ENCODE peak calls at places on chromosome 1, in five cellular contexts. Y is HepG2, G is HEK293T, U is H1, R is NT2/D1. O is an unnamed sample.

GRCh38 chr1:1181129-1181937 is 7.7 kb downstream of the TTLL10 start:
- DNase-seq in Y (no peak), G (no peak), U (no peak), R (no peak), O (no peak)

GRCh38 chr1:117059334-117059677 is 820 bp upstream of the TTF2 start:
- DNase-seq in Y (peak), G (peak), U (no peak), R (no peak), O (peak)

GRCh38 chr1:201391651-201392511 is 7.2 kb downstream of the LAD1 start:
- DNase-seq in Y (no peak), G (no peak), U (no peak), R (no peak), O (no peak)

GRCh38 chr1:219441884-219442283 is 171.0 kb downstream of the ZC3H11B start:
- DNase-seq in Y (no peak), G (no peak), U (no peak), R (no peak), O (no peak)

GRCh38 chr1:72827285-72827684 is 544.9 kb upstream of the NEGR1 start:
- DNase-seq in Y (no peak), G (no peak), U (no peak), R (no peak), O (no peak)

GRCh38 chr1:113545210-113545609 is 154.9 kb downstream of the MAGI3 start:
- DNase-seq in Y (no peak), G (no peak), U (no peak), R (no peak), O (no peak)

GRCh38 chr1:14661220-14661619 is 62.7 kb downstream of the KAZN start:
- DNase-seq in Y (no peak), G (no peak), U (no peak), R (no peak), O (no peak)

GRCh38 chr1:178530520-178530919 is 17.6 kb downstream of the TEX35 start:
- DNase-seq in Y (no peak), G (no peak), U (no peak), R (no peak), O (no peak)

GRCh38 chr1:81391100-81391828 is 409.5 kb upstream of the ADGRL2 start:
- DNase-seq in Y (peak), G (no peak), U (no peak), R (no peak), O (no peak)

GRCh38 chr1:208167229-208167869 is 76.8 kb downstream of the PLXNA2 start:
- DNase-seq in Y (no peak), G (no peak), U (no peak), R (no peak), O (no peak)

GRCh38 chr1:159889821-159890252 is 10.1 kb downstream of the CFAP45 start:
- DNase-seq in Y (no peak), G (no peak), U (no peak), R (no peak), O (peak)

GRCh38 chr1:165837838-165838364 is 10.5 kb downstream of the UCK2 start:
- DNase-seq in Y (no peak), G (no peak), U (no peak), R (no peak), O (no peak)
- TF ChIP-seq SUZ12 in Y (no peak), G (no peak), U (no peak), R (no peak), O (no peak)

GRCh38 chr1:225651872-225652725 is 824 bp downstream of the ENAH start:
- DNase-seq in Y (peak), G (peak), U (peak), R (peak), O (no peak)
- TF ChIP-seq SUZ12 in Y (no peak), G (no peak), U (no peak), R (no peak), O (no peak)

GRCh38 chr1:111602974-111603373 is 16.6 kb upstream of the RAP1A start:
- DNase-seq in Y (no peak), G (no peak), U (no peak), R (no peak), O (no peak)
- TF ChIP-seq SUZ12 in Y (no peak), G (no peak), U (no peak), R (no peak), O (no peak)

GRCh38 chr1:18811733-18812132 is 47.7 kb downstream of the TAS1R2 start:
- DNase-seq in Y (no peak), G (no peak), U (no peak), R (no peak), O (no peak)
- TF ChIP-seq SUZ12 in Y (no peak), G (no peak), U (no peak), R (no peak), O (no peak)

DNA sequence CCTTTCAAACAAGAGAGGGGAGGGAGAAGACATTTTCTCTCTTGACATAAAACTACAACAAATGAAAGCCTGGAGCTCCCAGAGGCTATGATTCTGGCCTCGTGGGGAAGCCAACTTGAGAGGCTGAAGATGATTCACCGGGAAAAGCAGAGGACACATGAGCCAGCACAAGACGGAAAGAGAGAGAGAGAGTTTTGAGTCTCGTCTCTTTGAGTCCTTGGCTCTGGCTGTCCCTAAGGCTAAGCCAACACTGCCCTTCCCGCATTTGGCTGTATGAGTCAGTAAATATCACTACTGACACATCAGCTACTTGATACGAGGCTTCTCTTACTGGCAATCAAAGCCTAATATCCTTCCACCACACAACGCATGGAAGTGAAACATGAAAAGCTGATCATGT is 95.5 kb downstream of the GRIK3 start:
- DNase-seq in Y (no peak), G (no peak), U (no peak), R (no peak), O (no peak)
- TF ChIP-seq SUZ12 in Y (no peak), G (no peak), U (no peak), R (no peak), O (no peak)

DNA sequence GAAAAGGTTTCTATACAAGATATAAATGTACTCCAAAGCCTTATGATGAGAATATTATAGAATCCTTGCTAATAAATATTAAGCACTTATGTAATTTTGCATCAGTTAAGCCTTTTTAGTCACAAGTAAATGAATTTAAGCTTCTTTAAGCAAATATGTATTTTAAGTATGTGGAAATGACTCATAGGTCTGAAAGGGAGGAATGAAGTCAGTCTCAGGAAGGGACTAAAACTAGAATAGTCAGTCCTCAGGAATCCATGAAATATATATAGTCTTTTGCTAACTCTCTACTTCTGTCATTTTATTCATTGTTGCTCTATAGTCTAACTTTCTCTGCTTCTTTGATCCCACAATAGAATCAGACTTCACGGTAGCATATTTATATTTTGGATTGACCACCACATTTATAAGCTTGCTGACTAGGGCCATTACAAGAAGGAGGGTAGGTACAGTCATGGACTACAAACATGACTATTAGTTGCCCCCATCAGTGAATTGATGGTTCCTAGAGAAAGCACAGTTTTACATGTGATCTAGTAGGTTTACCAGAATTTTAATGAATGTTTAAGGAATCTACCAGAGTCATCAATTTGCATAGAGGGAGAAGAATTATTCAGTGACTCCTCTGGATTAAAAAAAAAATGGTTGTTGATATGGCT is 20.2 kb upstream of the RABGGTB start:
- DNase-seq in Y (no peak), G (no peak), U (no peak), R (no peak), O (no peak)
- TF ChIP-seq SUZ12 in Y (no peak), G (no peak), U (no peak), R (no peak), O (no peak)

GRCh38 chr1:64884261-64885040 is 81.9 kb downstream of the JAK1 start:
- DNase-seq in Y (no peak), G (no peak), U (no peak), R (no peak), O (no peak)
- TF ChIP-seq SUZ12 in Y (no peak), G (no peak), U (no peak), R (no peak), O (no peak)